ENCODE peak calls at places on chromosomes 7 and 10, in five cellular contexts. A, D, Z, V and F are unnamed samples.

GRCh38 chr10:95482501-95483248 is 78.5 kb downstream of the SORBS1 start:
- DNase-seq in V (no peak), A (no peak), D (no peak), Z (no peak), F (no peak)

GRCh38 chr7:55177589-55178261 is 158.9 kb downstream of the EGFR start:
- DNase-seq in Z (no peak), A (peak), V (no peak), D (no peak), F (no peak)

GRCh38 chr10:111129348-111129747 is 52.5 kb downstream of the ADRA2A start:
- DNase-seq in A (no peak), Z (no peak), V (no peak), D (no peak), F (no peak)

GRCh38 chr7:42617781-42618457 is 294.0 kb downstream of the C7orf25 start:
- DNase-seq in V (no peak), D (peak), A (peak), Z (no peak), F (no peak)

GRCh38 chr10:116470768-116471415 is 43.2 kb downstream of the PNLIPRP3 start:
- DNase-seq in Z (no peak), V (peak), A (no peak), D (no peak), F (no peak)

GRCh38 chr7:91093181-91093580 is 171.1 kb upstream of the FZD1 start:
- DNase-seq in D (no peak), A (no peak), Z (no peak), V (no peak), F (no peak)

GRCh38 chr7:34453150-34453549 is 204.9 kb upstream of the NPSR1 start:
- DNase-seq in D (no peak), V (no peak), Z (no peak), A (peak), F (no peak)

GRCh38 chr7:27160147-27160545 is 3.7 kb upstream of the HOXA7 start:
- DNase-seq in D (no peak), V (no peak), Z (no peak), A (no peak), F (no peak)

GRCh38 chr10:1403508-1404230 is 333.7 kb downstream of the ADARB2 start:
- DNase-seq in Z (no peak), D (no peak), A (no peak), V (no peak), F (no peak)

GRCh38 chr10:43355749-43356371 is 15.6 kb upstream of the FXYD4 start:
- DNase-seq in V (no peak), D (no peak), A (no peak), Z (no peak), F (no peak)

GRCh38 chr10:30013684-30014246 is 45.6 kb downstream of the JCAD start:
- DNase-seq in A (peak), Z (no peak), D (no peak), V (no peak), F (no peak)

GRCh38 chr10:73228247-73228646 is 18.8 kb downstream of the DNAJC9 start:
- DNase-seq in V (no peak), A (no peak), D (no peak), Z (no peak), F (no peak)

GRCh38 chr10:72097448-72098300 is 9.3 kb upstream of the SPOCK2 start:
- DNase-seq in A (peak), D (no peak), V (no peak), Z (no peak), F (no peak)

GRCh38 chr10:78408671-78409472 is 375.2 kb downstream of the RPS24 start:
- DNase-seq in D (no peak), V (no peak), A (peak), Z (no peak), F (peak)

GRCh38 chr7:25134360-25135010 is 9.4 kb upstream of the CYCS start:
- DNase-seq in Z (no peak), A (no peak), V (no peak), D (no peak), F (no peak)

GRCh38 chr7:33854178-33854577 is 51.2 kb upstream of the BMPER start:
- DNase-seq in D (no peak), A (peak), V (no peak), Z (no peak), F (no peak)

GRCh38 chr10:112330154-112330553 is 43.8 kb upstream of the ACSL5 start:
- DNase-seq in D (no peak), A (no peak), V (no peak), Z (no peak), F (no peak)

GRCh38 chr7:26627871-26628270 is 236.5 kb downstream of the SKAP2 start:
- DNase-seq in Z (no peak), V (no peak), D (no peak), A (no peak), F (no peak)

GRCh38 chr10:72038458-72039001 is 49.8 kb downstream of the SPOCK2 start:
- DNase-seq in Z (no peak), A (no peak), V (no peak), D (no peak), F (no peak)

GRCh38 chr7:35761882-35762720 is 38.8 kb upstream of the SEPTIN7 start:
- DNase-seq in Z (no peak), V (no peak), D (no peak), A (no peak), F (no peak)

GRCh38 chr10:18282094-18282493 is 141.9 kb downstream of the CACNB2 start:
- DNase-seq in Z (no peak), A (no peak), D (no peak), V (no peak), F (no peak)

GRCh38 chr10:123580426-123580825 is 85.7 kb upstream of the GPR26 start:
- DNase-seq in V (no peak), A (no peak), Z (no peak), D (no peak), F (no peak)

GRCh38 chr10:9091515-9092093 is 1037.1 kb downstream of the GATA3 start:
- DNase-seq in D (no peak), V (no peak), Z (no peak), A (no peak), F (no peak)

GRCh38 chr7:71137479-71137878 is 5.5 kb downstream of the GALNT17 start:
- DNase-seq in A (no peak), V (no peak), Z (no peak), D (no peak), F (no peak)

GRCh38 chr7:75967573-75967997 is 26.8 kb downstream of the TMEM120A start:
- DNase-seq in A (no peak), V (peak), D (no peak), Z (no peak), F (no peak)

GRCh38 chr10:120394446-120394845 is 62.6 kb upstream of the PLPP4 start:
- DNase-seq in Z (no peak), A (peak), D (no peak), V (no peak), F (no peak)

GRCh38 chr10:110007171-110007700 is 548 bp upstream of the ADD3 start:
- DNase-seq in A (no peak), D (no peak), Z (no peak), V (no peak), F (no peak)

GRCh38 chr10:94122247-94122646 is 128.5 kb downstream of the PLCE1 start:
- DNase-seq in V (no peak), Z (no peak), A (no peak), D (no peak), F (no peak)

GRCh38 chr7:34430456-34430855 is 227.6 kb upstream of the NPSR1 start:
- DNase-seq in A (peak), D (no peak), Z (no peak), V (peak), F (no peak)

GRCh38 chr10:6208781-6209235 is 6.1 kb downstream of the PFKFB3 start:
- DNase-seq in A (no peak), D (no peak), Z (no peak), V (no peak), F (no peak)

GRCh38 chr7:12062062-12062461 is 149.0 kb upstream of the TMEM106B start:
- DNase-seq in D (no peak), V (no peak), Z (no peak), A (no peak), F (no peak)
- TF ChIP-seq CTCF in D (peak), V (peak), Z (no peak), A (peak), F (no peak)

GRCh38 chr7:122884186-122884585 is 2.1 kb downstream of the CADPS2 start:
- DNase-seq in A (no peak), Z (no peak), V (no peak), D (no peak), F (no peak)

GRCh38 chr7:122887848-122888247 is 1.6 kb upstream of the CADPS2 start:
- DNase-seq in V (no peak), A (no peak), Z (no peak), D (no peak), F (no peak)

GRCh38 chr7:122886357-122887081 is at the start of gene CADPS2:
- DNase-seq in D (peak), Z (no peak), A (peak), V (peak), F (peak)

GRCh38 chr7:122887198-122887597 is 938 bp upstream of the CADPS2 start:
- DNase-seq in Z (no peak), V (peak), D (peak), A (peak), F (peak)

DNA sequence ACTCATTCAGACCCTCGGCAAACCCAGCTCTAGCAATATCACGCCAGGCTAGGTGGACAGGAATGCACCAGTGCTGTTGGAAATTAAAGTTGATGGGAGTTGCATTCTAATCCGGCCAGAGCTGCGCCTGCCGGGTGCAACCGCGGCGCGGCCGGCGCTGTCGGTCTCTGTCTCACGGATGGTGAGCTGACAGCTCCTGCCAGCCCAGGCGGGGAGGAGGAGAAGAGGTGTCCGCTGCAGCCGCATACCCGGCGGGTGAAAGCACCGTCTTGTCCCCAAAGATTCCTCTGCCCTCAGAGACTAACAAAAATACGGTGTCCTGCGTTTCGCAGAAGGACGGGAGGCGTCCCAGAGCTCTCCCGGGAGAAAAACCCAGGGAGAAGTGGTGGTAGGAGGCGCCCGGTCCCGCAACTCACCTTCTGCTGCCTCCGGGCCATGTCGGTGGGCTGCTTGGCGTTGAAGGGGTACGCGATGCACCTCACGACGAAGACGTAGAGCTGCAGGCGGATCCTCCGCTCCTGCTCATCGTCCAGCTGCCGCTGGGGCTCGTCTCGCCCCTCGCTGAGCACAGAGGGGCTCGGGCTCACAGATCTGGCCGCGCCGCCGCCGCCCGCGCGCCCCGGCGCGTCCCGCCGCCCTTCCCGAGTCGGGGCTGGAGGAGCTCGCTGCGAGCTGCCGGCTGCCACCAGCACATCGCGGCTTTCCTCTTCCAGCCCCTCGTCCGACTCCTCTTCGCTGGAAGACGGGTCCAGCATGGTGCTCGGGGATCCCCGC is 490 bp downstream of the CADPS2 start:
- DNase-seq in V (peak), A (peak), D (peak), Z (no peak), F (peak)
- TF ChIP-seq CTCF in V (no peak), A (no peak), D (no peak), Z (no peak), F (no peak)

GRCh38 chr10:48727866-48728265 is 43.2 kb downstream of the WDFY4 start:
- DNase-seq in D (no peak), Z (no peak), V (no peak), A (no peak), F (no peak)

GRCh38 chr10:48731654-48732053 is 47.0 kb downstream of the WDFY4 start:
- DNase-seq in A (no peak), D (no peak), V (no peak), Z (no peak), F (no peak)

GRCh38 chr10:48729941-48730457 is 45.3 kb downstream of the WDFY4 start:
- DNase-seq in V (no peak), Z (no peak), D (no peak), A (no peak), F (no peak)

GRCh38 chr10:48731141-48731540 is 46.5 kb downstream of the WDFY4 start:
- DNase-seq in V (no peak), Z (no peak), D (no peak), A (no peak), F (peak)

GRCh38 chr10:48729222-48729621 is 44.5 kb downstream of the WDFY4 start:
- DNase-seq in Z (no peak), A (no peak), D (no peak), V (no peak), F (no peak)
- TF ChIP-seq CTCF in Z (no peak), A (no peak), D (no peak), V (no peak), F (no peak)

DNA sequence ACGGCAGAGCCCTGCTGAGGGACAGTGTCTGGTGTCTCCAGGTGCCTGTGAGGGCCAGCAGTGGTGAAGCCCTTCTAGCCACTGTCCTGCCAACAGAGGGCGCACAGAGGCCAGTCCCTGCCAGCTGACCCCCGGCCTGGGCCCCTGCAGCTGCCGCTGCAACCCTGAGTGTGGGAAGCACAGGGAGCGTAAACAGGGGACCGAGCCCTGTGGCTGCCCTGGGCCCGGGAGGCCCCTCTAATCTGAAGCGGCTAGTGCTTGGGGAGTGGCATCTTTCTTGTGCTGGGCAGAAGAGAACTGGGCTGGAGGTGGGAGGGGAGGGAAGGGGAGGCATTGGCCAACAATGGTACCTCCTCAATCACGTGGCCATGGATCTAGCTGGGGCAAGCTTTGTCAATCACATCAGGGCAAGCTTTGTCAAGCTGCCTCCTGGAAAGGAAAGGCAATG is 34.6 kb downstream of the TRIM8 start:
- DNase-seq in A (peak), D (peak), Z (no peak), V (peak), F (no peak)
- TF ChIP-seq CTCF in A (peak), D (peak), Z (no peak), V (peak), F (no peak)

DNA sequence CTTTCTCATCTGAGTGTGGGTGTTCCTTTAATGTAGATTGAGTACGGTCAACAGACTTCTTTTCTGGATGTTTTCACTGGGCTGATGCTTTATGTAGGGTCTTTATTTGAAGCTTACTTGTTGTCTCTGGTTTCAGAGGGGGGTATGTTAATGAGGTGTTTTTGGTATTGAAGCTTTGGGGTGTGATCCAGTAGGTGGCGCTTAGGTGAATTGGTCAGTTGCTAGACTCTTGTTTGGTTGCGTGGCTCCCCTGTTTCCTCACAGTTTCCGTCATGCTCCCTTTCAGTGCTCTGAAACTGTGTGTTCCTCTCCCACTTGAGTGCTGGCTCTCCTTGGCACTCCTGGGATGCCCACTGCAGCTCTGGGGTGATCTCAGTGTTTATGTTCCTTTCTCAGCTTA is 80.8 kb downstream of the FANK1 start:
- DNase-seq in A (no peak), Z (no peak), V (peak), D (no peak), F (no peak)
- TF ChIP-seq CTCF in A (peak), Z (no peak), V (peak), D (peak), F (no peak)

DNA sequence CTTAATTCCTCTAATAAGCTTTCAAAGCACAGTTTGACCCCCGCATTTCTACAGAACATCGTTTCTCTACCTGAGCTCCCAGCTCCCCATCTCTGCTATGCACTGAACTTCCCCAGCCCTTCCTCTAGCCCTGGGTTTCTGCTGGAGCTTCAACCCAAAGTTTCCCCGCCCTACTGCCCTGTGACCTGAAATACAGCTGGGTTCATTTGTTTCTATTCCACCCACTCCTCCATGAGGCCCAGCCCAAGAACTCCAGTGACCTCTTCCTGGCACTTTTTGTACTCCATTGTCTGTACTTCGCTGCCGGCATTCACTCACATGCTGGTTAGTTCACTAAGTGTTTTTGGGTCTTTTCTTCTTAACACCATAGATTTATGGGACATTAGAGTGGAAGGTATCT is 35.8 kb downstream of the ADRB1 start:
- DNase-seq in A (no peak), D (no peak), V (no peak), Z (no peak), F (no peak)
- TF ChIP-seq CTCF in A (no peak), D (no peak), V (no peak), Z (no peak), F (no peak)

GRCh38 chr7:768881-769504 is 41.9 kb upstream of the PRKAR1B start:
- DNase-seq in D (no peak), A (peak), Z (no peak), V (no peak), F (no peak)
- TF ChIP-seq CTCF in D (no peak), A (no peak), Z (no peak), V (no peak), F (peak)

GRCh38 chr10:100890696-100891271 is 22.0 kb upstream of the SLF2 start:
- DNase-seq in V (no peak), Z (no peak), D (no peak), A (peak), F (no peak)

GRCh38 chr10:100889546-100889945 is 23.2 kb upstream of the SLF2 start:
- DNase-seq in V (no peak), D (no peak), A (no peak), Z (no peak), F (no peak)

GRCh38 chr10:100890141-100890695 is 22.5 kb upstream of the SLF2 start:
- DNase-seq in D (no peak), A (no peak), Z (no peak), V (no peak), F (no peak)

GRCh38 chr10:100887761-100888296 is 24.9 kb upstream of the SLF2 start:
- DNase-seq in D (no peak), V (no peak), A (no peak), Z (no peak), F (no peak)

GRCh38 chr10:100888957-100889356 is 23.8 kb upstream of the SLF2 start:
- DNase-seq in D (no peak), A (no peak), Z (no peak), V (no peak), F (no peak)
- TF ChIP-seq CTCF in D (peak), A (peak), Z (no peak), V (peak), F (peak)